ENCODE peak calls at places on chromosomes 1 and 21, in ten cellular contexts. L, B, K, U, Y, Q, X, W, E and F are unnamed samples. For H3K4me1, the result is how much of the 10 kb centered on the place peaks cover.

GRCh38 chr1:77170687-77171086 is 48.5 kb downstream of the PIGK start:
- DNase-seq in L (no peak), B (no peak), K (no peak), U (no peak), Y (no peak), Q (no peak), X (no peak), W (peak), E (no peak), F (no peak)

GRCh38 chr1:37477198-37477931 is 3.0 kb downstream of the ZC3H12A start:
- DNase-seq in L (peak), B (no peak), K (peak), U (peak), Y (peak), Q (no peak), X (peak), W (peak), E (peak), F (no peak)

GRCh38 chr1:227889047-227889862 is 58.5 kb downstream of the WNT9A start:
- DNase-seq in L (peak), B (no peak), K (peak), U (no peak), Y (peak), Q (peak), X (peak), W (no peak), E (no peak), F (no peak)

GRCh38 chr1:7422966-7423365 is 348.1 kb upstream of the VAMP3 start:
- DNase-seq in L (no peak), B (no peak), K (peak), U (no peak), Y (no peak), Q (peak), X (no peak), W (no peak), E (no peak), F (no peak)

GRCh38 chr1:74531807-74532206 is 19.4 kb upstream of the LRRC53 start:
- DNase-seq in L (no peak), B (no peak), K (no peak), U (no peak), Y (no peak), Q (no peak), X (no peak), W (no peak), E (no peak), F (no peak)

GRCh38 chr1:156836041-156836654 is 19.5 kb upstream of the SH2D2A start:
- DNase-seq in L (no peak), B (no peak), K (no peak), U (no peak), Y (no peak), Q (no peak), X (no peak), W (no peak), E (no peak), F (no peak)

GRCh38 chr1:100928128-100928527 is 32.2 kb downstream of the SLC30A7 start:
- DNase-seq in L (no peak), B (no peak), K (no peak), U (no peak), Y (no peak), Q (no peak), X (no peak), W (no peak), E (no peak), F (no peak)

GRCh38 chr21:46207920-46208571 is 20.5 kb downstream of the LSS start:
- DNase-seq in L (peak), B (no peak), K (peak), U (no peak), Y (no peak), Q (no peak), X (no peak), W (no peak), E (no peak), F (peak)

GRCh38 chr1:20787100-20787774 is at the start of gene HP1BP3:
- DNase-seq in L (peak), B (peak), K (peak), U (peak), Y (peak), Q (peak), X (peak), W (peak), E (peak), F (peak)

GRCh38 chr1:117591248-117591647 is 14.6 kb upstream of the TENT5C start:
- DNase-seq in L (peak), B (no peak), K (no peak), U (no peak), Y (no peak), Q (no peak), X (peak), W (no peak), E (no peak), F (no peak)

GRCh38 chr1:84740050-84740714 is 49.9 kb upstream of the SSX2IP start:
- DNase-seq in L (no peak), B (no peak), K (no peak), U (no peak), Y (no peak), Q (no peak), X (no peak), W (no peak), E (no peak), F (no peak)

GRCh38 chr1:45552309-45552708 is 1.7 kb downstream of the AKR1A1 start:
- DNase-seq in L (peak), B (no peak), K (no peak), U (no peak), Y (no peak), Q (no peak), X (peak), W (no peak), E (no peak), F (no peak)

GRCh38 chr1:62746086-62746808 is 37.7 kb upstream of the ATG4C start:
- DNase-seq in L (no peak), B (no peak), K (no peak), U (no peak), Y (no peak), Q (no peak), X (no peak), W (peak), E (no peak), F (no peak)

GRCh38 chr21:45502600-45502999 is 39.6 kb downstream of the SLC19A1 start:
- DNase-seq in L (peak), B (no peak), K (no peak), U (no peak), Y (no peak), Q (no peak), X (no peak), W (no peak), E (no peak), F (peak)

GRCh38 chr1:247421074-247421473 is 5.1 kb downstream of the NLRP3 start:
- DNase-seq in L (no peak), B (no peak), K (no peak), U (no peak), Y (no peak), Q (no peak), X (no peak), W (no peak), E (no peak), F (no peak)

GRCh38 chr21:31905444-31906400 is 32.9 kb downstream of the HUNK start:
- DNase-seq in L (no peak), B (no peak), K (no peak), U (no peak), Y (no peak), Q (no peak), X (no peak), W (peak), E (no peak), F (no peak)

GRCh38 chr1:55717111-55717510 is 501.9 kb upstream of the USP24 start:
- DNase-seq in L (no peak), B (no peak), K (no peak), U (no peak), Y (no peak), Q (no peak), X (no peak), W (peak), E (no peak), F (no peak)

GRCh38 chr1:240226102-240226501 is 134.4 kb downstream of the FMN2 start:
- DNase-seq in L (no peak), B (no peak), K (no peak), U (no peak), Y (no peak), Q (no peak), X (no peak), W (no peak), E (no peak), F (no peak)
- TF ChIP-seq CTCF in L (no peak), B (no peak), K (no peak), U (no peak), Y (no peak), Q (no peak), X (no peak), W (no peak), E (no peak), F (no peak)

DNA sequence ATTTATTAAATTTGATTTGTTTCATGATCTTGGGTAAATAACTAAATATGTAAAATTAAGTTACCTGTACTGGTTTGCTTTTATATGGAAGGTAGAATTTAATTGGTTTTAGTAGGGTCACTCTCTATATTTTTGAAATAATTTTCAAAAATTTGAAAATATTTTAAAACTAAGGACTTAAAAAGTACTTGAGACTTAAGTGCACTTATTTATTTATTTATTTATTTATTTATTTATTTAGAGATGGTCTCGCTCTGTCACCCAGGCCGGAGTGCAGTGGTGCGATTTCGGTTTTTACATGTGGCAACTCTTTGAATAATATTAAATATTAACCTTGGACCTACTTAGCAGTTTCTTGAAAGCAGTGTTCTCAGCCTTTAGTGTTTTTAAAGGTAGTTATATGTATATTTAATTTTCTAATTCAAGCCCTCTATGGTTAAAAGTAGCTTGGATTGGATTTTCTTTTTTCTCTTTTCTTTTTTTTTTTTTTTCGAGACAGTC is 36.4 kb downstream of the TMED5 start:
- DNase-seq in L (no peak), B (no peak), K (no peak), U (no peak), Y (no peak), Q (no peak), X (no peak), W (no peak), E (no peak), F (no peak)
- H3K4me1 ChIP-seq in L (under half), B (under half), K (under half), U (under half), Y (under half), Q (under half), X (under half), W (under half), E (under half), F (under half)

DNA sequence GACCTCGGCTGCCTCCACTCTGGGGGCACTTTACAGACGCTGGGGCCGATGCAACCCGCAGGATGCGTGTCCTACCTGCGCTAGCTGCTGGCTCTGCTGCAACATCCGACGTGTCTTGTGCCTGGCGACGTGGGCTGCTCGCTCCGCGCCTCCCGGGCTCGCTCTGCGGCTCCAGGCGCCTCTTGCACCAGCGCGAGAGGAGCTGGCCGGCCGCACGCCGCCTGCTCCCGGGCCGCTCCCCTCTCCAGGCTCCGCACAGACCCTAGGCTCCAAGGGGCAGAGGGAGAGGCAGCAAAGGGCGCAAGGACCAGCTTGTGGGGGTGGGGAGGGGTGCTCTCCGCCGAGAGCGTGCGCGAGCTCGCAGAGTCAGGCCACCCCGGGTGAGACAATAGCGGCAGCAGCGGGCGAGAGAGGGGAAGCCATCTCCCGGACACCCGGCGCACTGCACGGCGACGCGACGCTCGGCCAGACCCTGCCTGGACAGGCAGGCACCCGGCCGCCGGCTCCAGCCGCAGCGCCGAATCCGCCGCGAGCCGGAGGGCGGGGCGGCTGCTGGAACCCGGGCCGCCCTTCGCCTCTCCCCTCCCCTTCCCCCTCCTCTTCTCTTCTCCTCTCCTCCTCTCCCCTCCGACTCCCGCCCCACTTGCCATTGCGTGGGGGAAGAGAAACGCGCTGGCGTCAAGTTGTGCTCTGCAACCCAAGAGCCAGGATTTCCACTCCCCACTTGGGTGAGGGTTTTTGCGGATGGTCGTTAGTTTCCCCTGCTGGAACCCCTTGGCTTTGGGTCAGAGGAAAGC is at the start of gene PIK3C2B:
- DNase-seq in L (peak), B (peak), K (peak), U (peak), Y (peak), Q (peak), X (peak), W (peak), E (peak), F (peak)
- TF ChIP-seq CTCF in L (peak), B (peak), K (no peak), U (peak), Y (no peak), Q (peak), X (peak), W (no peak), E (peak), F (peak)

DNA sequence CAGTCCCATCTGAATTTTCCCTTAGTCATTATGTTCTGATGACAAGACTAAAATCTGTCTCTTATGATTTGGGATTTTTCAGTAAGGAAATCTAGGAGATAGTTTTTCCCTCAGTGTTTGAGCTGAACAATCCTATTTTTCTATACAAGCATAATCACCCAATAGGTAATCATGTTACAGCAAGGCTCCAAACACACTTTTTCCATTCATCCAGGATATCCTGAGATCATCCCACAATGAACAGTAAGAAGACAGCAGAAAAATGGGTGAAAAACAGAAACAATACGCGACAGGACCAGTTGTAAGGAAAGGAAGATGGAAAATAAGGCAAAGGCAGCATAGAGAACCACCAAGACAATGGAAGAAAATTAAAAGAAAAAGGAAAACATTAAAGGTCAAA is 154.4 kb downstream of the VAV3 start:
- DNase-seq in L (no peak), B (no peak), K (no peak), U (no peak), Y (no peak), Q (no peak), X (no peak), W (no peak), E (no peak), F (no peak)
- H3K4me1 ChIP-seq in L (under half), B (under half), K (under half), U (under half), Y (under half), Q (under half), X (under half), W (under half), E (under half), F (under half)

GRCh38 chr1:242651817-242652216 is 127.3 kb upstream of the PLD5 start:
- DNase-seq in L (no peak), B (no peak), K (no peak), U (no peak), Y (no peak), Q (no peak), X (no peak), W (no peak), E (no peak), F (no peak)
- TF ChIP-seq CTCF in L (no peak), B (no peak), K (no peak), U (no peak), Y (no peak), Q (no peak), X (no peak), W (no peak), E (no peak), F (no peak)

GRCh38 chr1:39105841-39106765 is 80.0 kb downstream of the NDUFS5 start:
- DNase-seq in L (peak), B (peak), K (peak), U (peak), Y (peak), Q (no peak), X (peak), W (no peak), E (peak), F (peak)
- H3K4me1 ChIP-seq in L (half or more), B (under half), K (under half), U (half or more), Y (under half), Q (under half), X (under half), W (half or more), E (half or more), F (under half)

GRCh38 chr1:9013824-9014223 is 12.4 kb downstream of the SLC2A7 start:
- DNase-seq in L (no peak), B (no peak), K (no peak), U (no peak), Y (no peak), Q (no peak), X (no peak), W (no peak), E (no peak), F (no peak)

GRCh38 chr1:9008236-9008635 is 18.0 kb downstream of the SLC2A7 start:
- DNase-seq in L (no peak), B (no peak), K (no peak), U (no peak), Y (no peak), Q (no peak), X (no peak), W (no peak), E (no peak), F (no peak)

GRCh38 chr1:9010781-9011323 is 15.4 kb downstream of the SLC2A7 start:
- DNase-seq in L (peak), B (peak), K (no peak), U (no peak), Y (no peak), Q (no peak), X (no peak), W (no peak), E (peak), F (peak)

GRCh38 chr1:9006956-9007615 is 19.1 kb downstream of the SLC2A7 start:
- DNase-seq in L (no peak), B (no peak), K (no peak), U (no peak), Y (no peak), Q (no peak), X (no peak), W (no peak), E (no peak), F (no peak)

GRCh38 chr1:9009438-9010366 is 16.5 kb downstream of the SLC2A7 start:
- DNase-seq in L (no peak), B (no peak), K (peak), U (no peak), Y (peak), Q (no peak), X (no peak), W (no peak), E (peak), F (no peak)
- TF ChIP-seq CTCF in L (peak), B (peak), K (no peak), U (peak), Y (no peak), Q (peak), X (no peak), W (no peak), E (peak), F (peak)